ENCODE peak calls at places on chromosomes 1 and 21, in five cellular contexts. S is esophagus muscularis mucosa, K is GM12878, X is astrocyte, O is MM.1S. Y is an unnamed sample. For H3K36me3, the result is how much of the 10 kb centered on the place peaks cover.

GRCh38 chr1:246005067-246005466 is 502.0 kb downstream of the SMYD3 start:
- DNase-seq in S (no peak), K (no peak), X (peak), O (no peak), Y (no peak)

GRCh38 chr1:87820667-87821066 is 492.0 kb downstream of the LMO4 start:
- DNase-seq in S (no peak), K (no peak), X (no peak), O (no peak), Y (no peak)

GRCh38 chr1:236064674-236065508 is at the start of gene NID1:
- DNase-seq in S (peak), K (no peak), X (peak), O (no peak), Y (peak)

GRCh38 chr1:173507205-173507846 is 30.2 kb downstream of the PRDX6 start:
- DNase-seq in S (no peak), K (no peak), X (peak), O (peak), Y (no peak)

GRCh38 chr1:246579818-246580217 is 13.6 kb downstream of the CNST start:
- DNase-seq in S (no peak), K (no peak), X (no peak), O (peak), Y (no peak)

GRCh38 chr1:109341944-109342925 is 35.4 kb upstream of the MYBPHL start:
- DNase-seq in S (peak), K (no peak), X (no peak), O (no peak), Y (peak)

GRCh38 chr1:2372551-2373490 is 18.5 kb downstream of the MORN1 start:
- DNase-seq in S (no peak), K (no peak), X (no peak), O (no peak), Y (no peak)

GRCh38 chr1:40782371-40782956 is 1.1 kb upstream of the KCNQ4 start:
- DNase-seq in S (no peak), K (no peak), X (no peak), O (no peak), Y (no peak)

GRCh38 chr1:22386774-22387173 is 64.9 kb upstream of the ZBTB40 start:
- DNase-seq in S (no peak), K (no peak), X (no peak), O (no peak), Y (no peak)

GRCh38 chr1:190754769-190755168 is 277.1 kb upstream of the BRINP3 start:
- DNase-seq in S (no peak), K (no peak), X (peak), O (no peak), Y (no peak)

GRCh38 chr1:110056776-110057175 is 13.7 kb downstream of the ALX3 start:
- DNase-seq in S (no peak), K (no peak), X (peak), O (no peak), Y (no peak)

GRCh38 chr1:21921100-21921875 is 15.8 kb downstream of the HSPG2 start:
- DNase-seq in S (no peak), K (no peak), X (no peak), O (no peak), Y (no peak)

GRCh38 chr1:55156093-55156492 is 59.1 kb downstream of the USP24 start:
- DNase-seq in S (no peak), K (no peak), X (peak), O (peak), Y (no peak)

GRCh38 chr1:230568008-230568407 is 74.3 kb upstream of the COG2 start:
- DNase-seq in S (no peak), K (no peak), X (peak), O (no peak), Y (peak)

GRCh38 chr1:244460195-244460594 is 878 bp upstream of the CATSPERE start:
- DNase-seq in S (no peak), K (no peak), X (no peak), O (no peak), Y (no peak)

GRCh38 chr21:44870748-44871495 is 2.6 kb downstream of the PTTG1IP start:
- DNase-seq in S (no peak), K (no peak), X (peak), O (no peak), Y (no peak)

GRCh38 chr1:47660622-47661021 is 222.8 kb downstream of the FOXD2 start:
- DNase-seq in S (no peak), K (no peak), X (no peak), O (no peak), Y (no peak)

GRCh38 chr1:212288614-212289013 is 3.4 kb downstream of the PPP2R5A start:
- DNase-seq in S (no peak), K (no peak), X (peak), O (no peak), Y (no peak)

GRCh38 chr1:36133484-36133883 is 8.5 kb upstream of the COL8A2 start:
- DNase-seq in S (no peak), K (no peak), X (peak), O (no peak), Y (peak)

GRCh38 chr1:230067871-230068814 is 1.1 kb downstream of the GALNT2 start:
- DNase-seq in S (no peak), K (no peak), X (no peak), O (peak), Y (peak)

GRCh38 chr1:235460768-235461167 is 43.5 kb downstream of the B3GALNT2 start:
- DNase-seq in S (no peak), K (no peak), X (no peak), O (no peak), Y (no peak)

GRCh38 chr1:25902462-25902861 is 3.8 kb downstream of the STMN1 start:
- DNase-seq in S (no peak), K (no peak), X (no peak), O (no peak), Y (no peak)

GRCh38 chr1:228404107-228404720 is 2.4 kb downstream of the TRIM11 start:
- DNase-seq in S (no peak), K (no peak), X (no peak), O (no peak), Y (no peak)

GRCh38 chr1:28893403-28894102 is 20.8 kb upstream of the EPB41 start:
- DNase-seq in S (no peak), K (no peak), X (no peak), O (no peak), Y (no peak)

GRCh38 chr1:211370669-211371068 is 44.0 kb downstream of the TRAF5 start:
- DNase-seq in S (no peak), K (no peak), X (no peak), O (peak), Y (no peak)

GRCh38 chr1:2172012-2172411 is 22.6 kb downstream of the FAAP20 start:
- DNase-seq in S (no peak), K (no peak), X (no peak), O (no peak), Y (no peak)

GRCh38 chr1:4016351-4017130 is 116.5 kb upstream of the C1orf174 start:
- DNase-seq in S (no peak), K (no peak), X (no peak), O (no peak), Y (no peak)

GRCh38 chr21:26966978-26967913 is at the start of gene ADAMTS5:
- DNase-seq in S (no peak), K (no peak), X (peak), O (no peak), Y (peak)

GRCh38 chr1:3504151-3504822 is 49.8 kb downstream of the ARHGEF16 start:
- DNase-seq in S (no peak), K (no peak), X (peak), O (no peak), Y (peak)

GRCh38 chr1:106937104-106937503 is 119.4 kb upstream of the PRMT6 start:
- DNase-seq in S (no peak), K (no peak), X (peak), O (no peak), Y (no peak)

GRCh38 chr21:33490991-33491372 is 534 bp downstream of the DNAJC28 start:
- DNase-seq in S (no peak), K (no peak), X (peak), O (no peak), Y (peak)

GRCh38 chr1:204478166-204478899 is 16.3 kb downstream of the PIK3C2B start:
- DNase-seq in S (no peak), K (no peak), X (no peak), O (no peak), Y (no peak)
- TF ChIP-seq CTCF in S (no peak), K (no peak), X (no peak), O (no peak), Y (no peak)

GRCh38 chr1:111706921-111707320 is 32.3 kb downstream of the INKA2 start:
- DNase-seq in S (no peak), K (no peak), X (peak), O (no peak), Y (no peak)
- H3K36me3 ChIP-seq in S (half or more), K (under half), X (under half), O (under half), Y (under half)

GRCh38 chr1:201626629-201627275 is 87.8 kb downstream of the NAV1 start:
- DNase-seq in S (no peak), K (no peak), X (no peak), O (no peak), Y (no peak)

GRCh38 chr1:201622824-201623223 is 83.9 kb downstream of the NAV1 start:
- DNase-seq in S (no peak), K (no peak), X (no peak), O (no peak), Y (no peak)

GRCh38 chr1:201625711-201626300 is 86.9 kb downstream of the NAV1 start:
- DNase-seq in S (no peak), K (no peak), X (no peak), O (no peak), Y (no peak)

GRCh38 chr1:201622353-201622752 is 83.4 kb downstream of the NAV1 start:
- DNase-seq in S (no peak), K (no peak), X (no peak), O (no peak), Y (no peak)

DNA sequence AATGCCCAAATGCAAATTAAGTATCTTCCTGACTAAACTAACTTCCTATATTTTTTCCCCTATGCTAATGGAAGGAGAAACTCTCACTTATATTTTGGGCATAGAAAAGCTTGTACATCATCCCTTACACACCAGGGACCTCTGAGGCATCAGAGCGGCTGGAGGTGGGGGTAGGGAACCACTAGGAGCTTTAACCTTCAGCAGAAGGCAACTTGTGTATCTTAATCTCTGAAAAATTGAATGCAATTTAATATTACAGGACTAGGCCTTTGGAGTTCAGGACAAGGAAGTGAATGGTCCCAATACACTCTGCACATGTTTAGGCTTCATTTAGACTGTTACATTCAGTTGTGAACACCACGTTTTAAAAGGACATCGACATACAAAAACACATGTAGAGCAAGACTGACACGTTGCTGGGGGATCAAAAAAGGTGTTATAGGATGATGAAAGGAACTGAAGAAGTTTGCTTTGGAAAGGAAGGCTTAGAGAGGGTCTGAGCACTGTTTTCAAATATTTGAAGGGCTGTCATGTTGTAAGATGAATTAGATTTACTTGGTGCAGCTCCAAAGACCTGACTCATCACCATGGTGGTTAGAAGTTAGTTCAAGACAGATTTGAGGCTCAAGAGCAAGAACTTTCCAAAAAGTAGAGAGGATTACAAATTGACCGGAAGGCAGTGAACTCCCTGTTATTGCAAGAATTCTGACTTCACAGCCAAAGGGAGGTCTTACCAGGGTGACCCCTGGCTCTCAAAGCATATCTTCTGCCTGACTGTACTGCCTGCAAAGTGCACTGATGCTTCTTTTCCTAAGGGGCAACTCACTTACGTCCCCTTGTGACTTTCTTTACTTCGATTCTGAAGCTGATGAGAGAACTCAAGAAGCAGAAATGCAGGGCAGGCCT is 86.1 kb downstream of the NAV1 start:
- DNase-seq in S (no peak), K (no peak), X (peak), O (no peak), Y (peak)
- TF ChIP-seq CTCF in S (no peak), K (no peak), X (peak), O (no peak), Y (peak)

DNA sequence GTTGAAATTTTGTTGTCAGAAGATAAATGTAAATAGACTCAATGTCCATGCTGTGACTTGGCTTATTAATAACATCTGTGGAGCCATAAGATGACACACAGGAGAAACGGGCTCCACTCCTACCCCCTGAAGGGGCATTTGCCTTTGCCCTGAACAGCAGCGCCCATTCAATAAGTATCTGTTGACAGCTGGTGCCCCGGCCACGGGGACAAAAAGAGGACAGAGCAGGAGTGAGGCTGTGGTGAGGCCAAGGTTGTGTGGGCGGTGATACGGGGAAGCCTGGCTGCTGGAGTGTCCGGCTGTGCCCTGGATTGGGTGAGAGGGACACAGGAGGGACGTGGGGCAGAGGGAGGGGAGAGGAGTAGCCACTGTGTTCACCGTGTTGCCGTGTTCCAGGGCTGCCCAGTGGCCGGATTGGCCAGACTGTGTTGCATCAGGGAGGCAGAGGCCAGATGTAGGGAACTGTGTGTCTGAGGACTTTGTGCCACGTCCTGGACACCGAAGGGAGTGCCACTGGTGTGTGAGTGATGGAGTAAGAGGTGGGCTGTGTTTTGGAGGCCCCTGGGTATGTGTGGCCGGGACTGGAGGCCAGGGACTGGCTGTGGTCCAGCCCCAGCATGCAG is 15.1 kb downstream of the PRMT2 start:
- DNase-seq in S (no peak), K (no peak), X (no peak), O (no peak), Y (no peak)
- H3K36me3 ChIP-seq in S (half or more), K (under half), X (half or more), O (under half), Y (half or more)

DNA sequence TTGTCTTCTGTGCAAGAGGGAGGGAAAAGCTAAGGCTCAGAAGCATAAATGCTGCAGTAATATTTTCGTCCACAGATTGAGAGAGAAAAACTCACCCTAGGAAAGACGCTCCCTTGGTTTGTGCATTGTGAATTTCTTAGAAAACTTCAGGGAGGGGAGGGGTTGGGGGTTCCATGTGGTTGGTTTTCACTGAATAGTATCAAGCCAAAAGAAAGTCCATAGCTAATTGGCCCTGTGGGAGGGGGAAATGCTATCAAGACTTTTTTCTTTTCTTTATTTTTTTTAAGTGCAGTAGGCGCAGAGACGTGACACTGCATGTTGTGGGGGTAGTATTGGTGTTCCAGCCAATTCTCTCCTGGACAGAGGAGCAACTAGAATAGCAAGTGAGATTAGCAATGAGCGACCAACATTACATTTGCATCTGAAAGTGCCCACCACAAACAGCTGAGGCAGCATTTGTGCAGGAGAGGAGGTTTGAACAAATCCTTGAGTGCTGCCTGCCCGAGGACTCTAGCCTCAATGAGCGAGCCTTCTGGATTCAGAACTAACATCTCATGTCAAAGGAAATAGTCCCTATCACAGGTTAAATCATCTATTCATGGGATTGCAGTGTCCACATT is 118.1 kb upstream of the MARK1 start:
- DNase-seq in S (no peak), K (no peak), X (no peak), O (peak), Y (no peak)
- TF ChIP-seq CTCF in S (no peak), K (no peak), X (no peak), O (no peak), Y (no peak)

DNA sequence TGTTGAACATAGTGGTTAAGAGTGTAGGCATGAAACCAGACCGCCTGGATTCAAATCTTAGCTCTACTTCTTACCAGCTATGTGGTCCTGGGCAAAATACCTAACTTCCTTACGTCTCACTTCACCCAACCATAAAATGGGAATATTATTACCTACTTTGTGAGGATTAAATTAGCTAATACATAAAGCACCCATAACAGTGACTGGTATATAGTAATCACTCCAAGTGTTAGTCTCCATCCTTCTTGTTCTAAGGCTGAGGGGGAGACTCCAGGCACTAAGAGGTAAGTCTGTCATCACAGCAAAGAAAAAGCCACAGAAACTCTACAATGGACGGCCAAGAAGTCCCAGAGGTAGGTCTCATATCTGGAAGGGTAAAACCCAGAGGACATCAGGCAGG is 2.8 kb downstream of the SMG5 start:
- DNase-seq in S (no peak), K (no peak), X (no peak), O (no peak), Y (no peak)
- H3K36me3 ChIP-seq in S (under half), K (under half), X (under half), O (under half), Y (under half)

GRCh38 chr1:24392982-24393645 is 20.5 kb downstream of the STPG1 start:
- DNase-seq in S (peak), K (no peak), X (no peak), O (peak), Y (no peak)
- TF ChIP-seq CTCF in S (no peak), K (no peak), X (no peak), O (no peak), Y (no peak)

DNA sequence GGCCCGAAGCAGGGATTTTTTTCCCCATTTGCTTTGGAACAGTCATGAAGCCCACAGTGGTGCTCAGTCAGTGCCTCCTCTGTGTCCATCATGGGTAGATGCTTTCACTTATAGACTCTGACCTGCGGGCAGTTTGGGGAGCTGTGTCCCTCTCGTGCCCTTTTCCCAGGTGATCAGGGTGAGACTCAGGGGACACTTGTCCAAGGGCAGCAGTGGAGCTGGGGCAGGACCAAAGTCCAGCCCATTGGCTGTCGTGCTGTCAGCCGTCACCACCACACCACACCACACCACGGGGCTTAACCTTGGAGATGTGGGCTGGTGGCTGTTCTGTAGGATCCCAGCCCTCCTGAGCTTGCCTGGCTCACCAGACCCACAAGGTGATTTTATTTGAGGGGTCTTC is 34.9 kb downstream of the SIM2 start:
- DNase-seq in S (no peak), K (no peak), X (no peak), O (no peak), Y (no peak)
- H3K36me3 ChIP-seq in S (under half), K (under half), X (under half), O (under half), Y (under half)